ENCODE peak calls at places on chromosomes 11 and 22, in eight cellular contexts. Y is H54; W is stimulated activated CD4-positive, alpha-beta T cell treated with anti-CD3 and anti-CD28 coated beads, TNF-alpha, amount 100 ng/mL, for 24 hours; E is effector CD4-positive, alpha-beta T cell; S is cardiac muscle cell; D is naive thymus-derived CD8-positive, alpha-beta T cell; I is lung; J is ELR. T is an unnamed sample.

GRCh38 chr11:19890308-19890707 is 177.7 kb downstream of the NAV2 start:
- DNase-seq in Y (peak; percentile 64), W (no peak), E (no peak), S (no peak), D (no peak), I (no peak), J (peak; percentile 89), T (peak; percentile 82)

GRCh38 chr11:114321621-114322257 is 25.5 kb downstream of the NNMT start:
- DNase-seq in Y (no peak), W (no peak), E (no peak), S (no peak), D (no peak), I (no peak), J (peak; percentile 73), T (peak; percentile 76)

GRCh38 chr11:29260939-29261705 is 755.7 kb downstream of the KCNA4 start:
- DNase-seq in Y (peak; percentile 12), W (no peak), E (no peak), S (no peak), D (no peak), I (no peak), J (peak; percentile 82), T (no peak)

GRCh38 chr22:46761017-46761416 is 1.4 kb upstream of the TBC1D22A start:
- DNase-seq in Y (no peak), W (no peak), E (no peak), S (no peak), D (no peak), I (no peak), J (no peak), T (no peak)

GRCh38 chr22:26065847-26066246 is 103.4 kb upstream of the SEZ6L start:
- DNase-seq in Y (no peak), W (no peak), E (no peak), S (no peak), D (no peak), I (no peak), J (no peak), T (no peak)

GRCh38 chr11:40328890-40329617 is 1130.4 kb downstream of the LRRC4C start:
- DNase-seq in Y (peak; percentile 52), W (no peak), E (no peak), S (no peak), D (no peak), I (peak; percentile 83), J (peak; percentile 99), T (peak; percentile 96)

GRCh38 chr11:606245-606644 is 9.5 kb downstream of the IRF7 start:
- DNase-seq in Y (peak; percentile 99), W (no peak), E (no peak), S (no peak), D (no peak), I (no peak), J (no peak), T (no peak)

GRCh38 chr11:117932987-117933386 is 3.8 kb upstream of the TMPRSS13 start:
- DNase-seq in Y (no peak), W (no peak), E (no peak), S (no peak), D (no peak), I (no peak), J (no peak), T (no peak)

GRCh38 chr22:18966748-18967147 is 30.7 kb upstream of the PRODH start:
- DNase-seq in Y (no peak), W (no peak), E (no peak), S (no peak), D (no peak), I (no peak), J (no peak), T (no peak)

GRCh38 chr11:72975778-72976520 is 161.7 kb downstream of the ATG16L2 start:
- DNase-seq in Y (peak; percentile 5), W (no peak), E (no peak), S (no peak), D (no peak), I (no peak), J (peak; percentile 85), T (peak; percentile 60)

GRCh38 chr11:88059326-88059725 is 115.9 kb downstream of the RAB38 start:
- DNase-seq in Y (no peak), W (no peak), E (no peak), S (no peak), D (no peak), I (no peak), J (peak; percentile 6), T (no peak)

GRCh38 chr11:77656362-77656761 is 18.8 kb upstream of the CLNS1A start:
- DNase-seq in Y (no peak), W (no peak), E (no peak), S (no peak), D (no peak), I (no peak), J (no peak), T (no peak)

GRCh38 chr11:75313457-75314272 is 37.8 kb downstream of the ARRB1 start:
- DNase-seq in Y (peak; percentile 84), W (no peak), E (no peak), S (peak; percentile 27), D (no peak), I (peak; percentile 82), J (peak; percentile 76), T (peak; percentile 78)

GRCh38 chr11:122681731-122682130 is 26.2 kb downstream of the UBASH3B start:
- DNase-seq in Y (no peak), W (no peak), E (no peak), S (no peak), D (no peak), I (no peak), J (no peak), T (peak; percentile 31)

GRCh38 chr11:8257003-8257664 is 6.5 kb downstream of the LMO1 start:
- DNase-seq in Y (no peak), W (no peak), E (no peak), S (no peak), D (no peak), I (no peak), J (no peak), T (no peak)

GRCh38 chr11:9858822-9859221 is 194.9 kb downstream of the SWAP70 start:
- DNase-seq in Y (no peak), W (no peak), E (no peak), S (peak; percentile 32), D (no peak), I (no peak), J (peak; percentile 52), T (no peak)

GRCh38 chr11:23778971-23779370 is 717.9 kb upstream of the LUZP2 start:
- DNase-seq in Y (no peak), W (no peak), E (no peak), S (no peak), D (no peak), I (no peak), J (peak; percentile 36), T (peak; percentile 33)

GRCh38 chr11:134275534-134276395 is at the start of gene GLB1L3:
- DNase-seq in Y (no peak), W (peak; percentile 75), E (peak; percentile 72), S (peak; percentile 39), D (peak; percentile 72), I (no peak), J (peak; percentile 31), T (peak; percentile 47)

GRCh38 chr22:46537221-46537945 is at the start of gene CELSR1:
- DNase-seq in Y (no peak), W (peak; percentile 27), E (no peak), S (peak; percentile 84), D (no peak), I (peak; percentile 79), J (peak; percentile 50), T (no peak)

GRCh38 chr11:2884424-2884815 is 1.2 kb downstream of the CDKN1C start:
- DNase-seq in Y (peak; percentile 83), W (no peak), E (no peak), S (peak; percentile 68), D (no peak), I (no peak), J (no peak), T (peak; percentile 61)

GRCh38 chr22:19397729-19398094 is 33.8 kb downstream of the HIRA start:
- DNase-seq in Y (no peak), W (no peak), E (no peak), S (peak; percentile 75), D (no peak), I (no peak), J (no peak), T (no peak)

GRCh38 chr22:37894939-37895670 is 11.0 kb upstream of the MICALL1 start:
- DNase-seq in Y (no peak), W (no peak), E (no peak), S (peak; percentile 50), D (no peak), I (no peak), J (no peak), T (no peak)

GRCh38 chr11:109015283-109015682 is 350.4 kb downstream of the DDX10 start:
- DNase-seq in Y (no peak), W (no peak), E (no peak), S (no peak), D (no peak), I (no peak), J (peak; percentile 88), T (no peak)

GRCh38 chr11:85725510-85726258 is 39.7 kb upstream of the CCDC89 start:
- DNase-seq in Y (peak; percentile 57), W (no peak), E (no peak), S (no peak), D (no peak), I (no peak), J (peak; percentile 95), T (peak; percentile 77)

GRCh38 chr11:64226507-64227051 is 505 bp downstream of the NUDT22 start:
- DNase-seq in Y (no peak), W (peak; percentile 72), E (peak; percentile 52), S (no peak), D (peak; percentile 49), I (no peak), J (peak; percentile 30), T (no peak)

GRCh38 chr11:8671242-8671641 is 11.2 kb downstream of the TRIM66 start:
- DNase-seq in Y (peak; percentile 82), W (no peak), E (no peak), S (no peak), D (no peak), I (no peak), J (peak; percentile 96), T (peak; percentile 93)

GRCh38 chr11:26549176-26549575 is 22.9 kb downstream of the MUC15 start:
- DNase-seq in Y (no peak), W (no peak), E (no peak), S (no peak), D (no peak), I (no peak), J (no peak), T (no peak)

GRCh38 chr11:1277936-1278512 is 31.4 kb downstream of the TOLLIP start:
- DNase-seq in Y (no peak), W (no peak), E (no peak), S (no peak), D (no peak), I (no peak), J (no peak), T (no peak)

GRCh38 chr22:50072714-50073538 is 12.3 kb downstream of the MLC1 start:
- DNase-seq in Y (no peak), W (no peak), E (no peak), S (no peak), D (no peak), I (no peak), J (no peak), T (no peak)

GRCh38 chr11:93822359-93822758 is 28.1 kb downstream of the VSTM5 start:
- DNase-seq in Y (no peak), W (no peak), E (no peak), S (no peak), D (no peak), I (no peak), J (peak; percentile 20), T (no peak)

GRCh38 chr11:111569476-111569875 is 29.0 kb downstream of the LAYN start:
- DNase-seq in Y (no peak), W (no peak), E (no peak), S (no peak), D (no peak), I (no peak), J (no peak), T (no peak)

GRCh38 chr11:118996926-118997626 is 862 bp upstream of the CENATAC start:
- DNase-seq in Y (no peak), W (peak; percentile 35), E (peak; percentile 25), S (no peak), D (peak; percentile 14), I (no peak), J (peak; percentile 47), T (peak; percentile 58)

GRCh38 chr22:48579035-48579914 is 1248.4 kb downstream of the BRD1 start:
- DNase-seq in Y (no peak), W (no peak), E (no peak), S (no peak), D (no peak), I (no peak), J (no peak), T (no peak)

GRCh38 chr11:58659910-58660570 is 37.6 kb downstream of the CNTF start:
- DNase-seq in Y (no peak), W (no peak), E (no peak), S (no peak), D (no peak), I (no peak), J (no peak), T (no peak)